ENCODE peak calls at places on chromosomes 2 and 18, in nine cellular contexts. L is Jurkat, Clone E6-1; A is GM23248; C is K562; S is astrocyte; P is ovary; I is choroid plexus epithelial cell; T is heart right ventricle; N is PC-3. B is an unnamed sample.

GRCh38 chr2:128472789-128473174 is 154.1 kb upstream of the HS6ST1 start:
- DNase-seq in L (no peak), P (no peak), I (peak), A (peak), T (no peak), C (no peak), S (peak), N (no peak), B (no peak)

GRCh38 chr18:37318360-37319037 is 247.1 kb downstream of the CELF4 start:
- DNase-seq in C (no peak), I (no peak), S (no peak), N (no peak), P (no peak), A (no peak), T (no peak), L (no peak), B (no peak)

GRCh38 chr2:111534816-111535803 is 348.9 kb downstream of the ANAPC1 start:
- DNase-seq in N (peak), P (no peak), A (peak), I (peak), C (no peak), T (no peak), L (no peak), S (peak), B (no peak)

GRCh38 chr2:4190548-4190947 is 487.2 kb downstream of the DCDC2C start:
- DNase-seq in S (no peak), C (no peak), P (no peak), N (no peak), I (no peak), T (no peak), A (no peak), L (peak), B (no peak)

GRCh38 chr2:190179754-190180312 is 117.3 kb upstream of the MSTN start:
- DNase-seq in T (no peak), A (no peak), L (no peak), I (no peak), S (no peak), P (no peak), N (no peak), C (no peak), B (no peak)

GRCh38 chr2:190837417-190837816 is 43.2 kb upstream of the GLS start:
- DNase-seq in A (peak), C (no peak), S (peak), T (no peak), L (no peak), I (peak), P (no peak), N (peak), B (no peak)

GRCh38 chr2:53077413-53077812 is 690.2 kb upstream of the CHAC2 start:
- DNase-seq in C (no peak), S (no peak), N (no peak), P (no peak), A (no peak), T (no peak), I (no peak), L (no peak), B (no peak)

GRCh38 chr2:144350151-144350802 is 169.6 kb downstream of the ZEB2 start:
- DNase-seq in N (peak), I (peak), A (peak), P (no peak), L (no peak), T (peak), C (peak), S (peak), B (no peak)

GRCh38 chr2:71833855-71834554 is 313.7 kb downstream of the CYP26B1 start:
- DNase-seq in T (peak), N (peak), C (no peak), P (no peak), A (peak), L (no peak), I (peak), S (no peak), B (no peak)

GRCh38 chr2:239528146-239528545 is 127.3 kb upstream of the HDAC4 start:
- DNase-seq in P (no peak), C (no peak), A (no peak), S (no peak), N (no peak), L (no peak), T (no peak), I (no peak), B (no peak)

GRCh38 chr2:128753321-128753720 is 434.7 kb upstream of the HS6ST1 start:
- DNase-seq in I (no peak), A (no peak), P (no peak), L (no peak), S (no peak), C (no peak), T (no peak), N (no peak), B (no peak)

GRCh38 chr2:220001693-220002260 is 374.3 kb downstream of the SLC4A3 start:
- DNase-seq in I (peak), P (no peak), T (no peak), C (no peak), L (no peak), A (peak), S (peak), N (peak), B (no peak)

GRCh38 chr2:168478206-168478605 is 22.1 kb downstream of the CERS6 start:
- DNase-seq in A (no peak), T (no peak), P (no peak), N (no peak), I (no peak), L (no peak), C (no peak), S (no peak), B (no peak)
- H3K4me3 ChIP-seq in A (no peak), T (no peak), P (no peak), N (no peak), I (no peak), L (no peak), C (no peak), S (no peak), B (no peak)

DNA sequence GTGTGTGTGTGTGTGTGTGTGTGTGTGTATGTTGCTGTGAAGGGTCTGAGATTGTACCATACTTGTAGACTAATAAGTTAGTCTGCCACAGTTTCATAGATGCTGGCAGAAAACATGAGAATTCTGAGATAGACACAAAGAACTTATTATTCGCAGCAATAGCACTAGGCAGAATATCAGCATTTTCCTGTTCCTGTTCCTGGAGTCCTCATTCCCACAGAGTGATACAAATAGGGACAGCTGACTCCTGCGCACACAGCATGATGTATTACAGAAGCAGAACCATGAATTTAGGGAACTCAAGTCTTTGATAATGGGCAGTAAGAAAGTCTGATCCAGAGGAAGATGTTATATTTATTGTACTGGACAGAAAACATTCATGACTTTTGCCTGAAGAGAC is 1466.3 kb downstream of the DPP10 start:
- DNase-seq in C (no peak), T (no peak), I (no peak), P (no peak), L (no peak), N (no peak), S (no peak), A (no peak), B (no peak)
- H3K4me3 ChIP-seq in C (no peak), T (no peak), I (no peak), P (no peak), L (no peak), N (no peak), S (no peak), A (no peak), B (no peak)

GRCh38 chr18:11671156-11671555 is 17.9 kb upstream of the GNAL start:
- DNase-seq in N (no peak), C (no peak), L (no peak), A (no peak), P (no peak), S (no peak), I (no peak), T (no peak), B (no peak)

GRCh38 chr18:11667578-11667977 is 21.5 kb upstream of the GNAL start:
- DNase-seq in L (no peak), T (no peak), C (no peak), P (no peak), A (no peak), S (no peak), I (no peak), N (no peak), B (no peak)

GRCh38 chr18:11669948-11670275 is 19.2 kb upstream of the GNAL start:
- DNase-seq in T (no peak), C (no peak), N (no peak), P (no peak), I (no peak), S (no peak), A (no peak), L (no peak), B (no peak)

GRCh38 chr18:11668441-11669169 is 20.5 kb upstream of the GNAL start:
- DNase-seq in I (no peak), T (no peak), C (no peak), S (no peak), N (no peak), P (no peak), L (no peak), A (no peak), B (no peak)

DNA sequence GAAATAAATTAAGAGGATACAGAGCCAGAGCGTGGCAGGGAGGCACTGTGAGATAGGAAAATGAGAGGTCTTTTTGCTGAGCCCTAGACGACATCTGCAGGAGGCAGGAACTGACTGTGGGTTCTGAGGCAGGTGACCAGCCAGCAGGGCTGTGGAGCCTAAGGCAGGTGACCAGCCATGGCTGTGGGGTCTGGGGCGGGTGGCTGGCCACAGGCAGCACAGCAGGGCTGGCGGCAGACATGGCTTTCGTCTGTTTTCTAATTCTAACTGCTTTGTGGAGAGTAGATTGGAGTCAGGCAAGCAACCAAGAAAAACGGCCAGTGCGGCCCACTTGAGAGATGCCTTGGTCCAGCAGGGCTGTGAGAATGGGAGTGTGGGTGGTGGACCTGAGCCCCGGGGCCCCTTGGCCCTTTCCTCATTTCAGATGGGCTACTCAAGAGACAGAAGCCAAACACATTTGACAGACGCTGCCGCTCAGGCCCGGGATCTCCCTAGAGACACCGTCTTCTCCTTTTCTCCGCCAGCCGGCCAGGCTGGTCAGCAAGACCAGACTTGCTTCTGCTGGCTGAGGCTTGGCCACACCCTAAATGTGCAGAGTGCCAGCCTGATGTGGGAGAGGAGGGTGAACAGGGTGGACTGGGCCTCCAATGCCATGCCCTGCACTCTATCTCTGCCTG is 19.7 kb upstream of the GNAL start:
- DNase-seq in I (no peak), S (no peak), P (no peak), N (no peak), T (no peak), C (no peak), L (no peak), A (no peak), B (no peak)
- H3K4me3 ChIP-seq in I (no peak), S (no peak), P (no peak), N (no peak), T (no peak), C (no peak), L (no peak), A (no peak), B (no peak)

DNA sequence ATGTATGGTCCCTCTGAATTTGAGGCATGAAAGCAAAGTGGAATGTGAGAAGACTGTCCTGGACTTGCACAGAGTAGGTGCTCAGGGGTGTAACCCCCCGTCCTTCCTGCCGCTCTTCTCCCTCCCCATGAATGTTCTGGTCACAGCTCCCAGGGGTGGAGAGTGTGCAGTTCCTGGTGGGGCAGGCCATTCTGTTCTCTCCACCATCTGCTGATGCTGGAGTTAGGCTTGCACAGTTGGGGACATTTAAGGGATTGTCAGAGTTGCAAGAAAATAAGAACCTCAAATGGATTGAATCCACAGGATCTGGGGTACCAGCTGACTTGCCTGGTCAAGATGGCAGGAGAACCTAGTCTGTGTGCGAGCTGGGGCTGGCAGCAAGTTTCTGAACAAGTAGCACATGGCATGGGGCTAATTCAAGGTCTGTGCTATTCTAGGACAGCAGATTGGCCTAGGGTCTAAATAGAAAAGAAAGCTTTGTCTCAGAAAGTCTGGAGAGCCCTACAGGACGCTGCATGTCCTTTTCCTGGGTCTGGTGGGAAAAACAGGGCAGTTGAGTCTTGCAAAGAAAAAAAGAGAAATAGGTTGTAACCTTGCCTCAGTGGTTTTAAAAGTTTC is 60.8 kb upstream of the TXNDC2 start:
- DNase-seq in P (no peak), T (no peak), C (no peak), L (no peak), S (no peak), N (no peak), I (no peak), A (no peak), B (no peak)
- H3K4me3 ChIP-seq in P (no peak), T (no peak), C (no peak), L (no peak), S (no peak), N (peak), I (no peak), A (no peak), B (no peak)

DNA sequence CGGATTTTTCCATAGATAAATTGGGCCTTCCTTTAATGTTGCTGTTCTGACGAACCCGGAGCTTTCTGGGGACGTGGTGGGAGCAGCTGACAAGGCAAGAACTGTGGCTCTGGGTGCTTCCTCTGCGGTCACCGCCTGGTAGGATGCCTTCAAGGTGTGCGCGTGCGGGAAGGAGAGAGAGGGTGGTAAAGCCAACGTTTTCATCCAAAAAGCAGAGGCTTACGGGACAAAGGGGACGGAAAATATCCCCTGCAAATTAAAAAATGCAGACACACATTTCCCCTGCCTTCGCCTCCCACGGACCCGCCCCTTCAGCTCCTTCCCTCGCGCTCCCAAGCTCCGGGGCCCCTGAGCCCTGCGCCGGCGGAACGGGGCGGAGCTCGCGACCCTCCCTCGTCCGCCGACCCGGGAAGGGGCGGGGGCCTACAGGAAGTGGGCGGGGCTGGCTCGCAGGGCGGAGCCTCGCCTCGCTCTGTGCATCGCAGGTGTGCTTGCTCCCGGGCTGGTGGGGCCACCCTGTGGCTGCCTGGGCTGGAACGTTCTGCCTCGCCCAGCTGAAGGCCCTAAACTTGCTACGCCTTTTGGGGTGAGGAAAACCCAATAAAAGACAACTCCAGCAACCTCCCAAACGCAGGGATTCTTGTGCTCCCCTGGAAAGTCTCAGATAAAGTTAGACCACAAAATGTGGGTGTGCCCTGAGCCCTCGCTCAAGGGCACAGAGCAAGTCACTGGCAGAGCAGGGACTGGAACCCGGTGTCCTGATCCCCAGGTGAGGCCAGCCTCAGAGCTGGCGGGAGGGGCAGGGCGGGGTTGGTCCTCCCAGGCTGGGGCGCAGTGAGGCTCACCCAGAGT is 25.4 kb upstream of the SLC66A3 start:
- DNase-seq in T (no peak), N (peak), A (no peak), P (peak), S (no peak), L (peak), C (peak), I (peak), B (no peak)
- H3K4me3 ChIP-seq in T (peak), N (peak), A (peak), P (peak), S (peak), L (peak), C (peak), I (peak), B (peak)

GRCh38 chr2:221568299-221568698 is 3.8 kb downstream of the EPHA4 start:
- DNase-seq in I (no peak), T (no peak), S (no peak), L (no peak), A (no peak), C (no peak), P (no peak), N (no peak), B (no peak)
- H3K4me3 ChIP-seq in I (no peak), T (no peak), S (no peak), L (no peak), A (no peak), C (no peak), P (no peak), N (no peak), B (no peak)

GRCh38 chr2:206275274-206276160 is 1.1 kb downstream of the ZDBF2 start:
- DNase-seq in T (no peak), S (peak), A (peak), N (peak), L (no peak), I (peak), P (no peak), C (no peak), B (no peak)

GRCh38 chr2:206271066-206271465 is 3.4 kb upstream of the ZDBF2 start:
- DNase-seq in S (no peak), I (no peak), A (no peak), L (no peak), N (no peak), T (no peak), C (no peak), P (no peak), B (no peak)

GRCh38 chr2:206277503-206277902 is 3.0 kb downstream of the ZDBF2 start:
- DNase-seq in P (no peak), S (no peak), T (no peak), I (no peak), N (no peak), L (no peak), A (no peak), C (no peak), B (no peak)

GRCh38 chr2:206276169-206276927 is 1.9 kb downstream of the ZDBF2 start:
- DNase-seq in N (no peak), L (no peak), P (no peak), S (no peak), T (no peak), I (no peak), A (peak), C (no peak), B (no peak)

GRCh38 chr2:206274434-206275273 is at the start of gene ZDBF2:
- DNase-seq in C (peak), N (peak), L (no peak), P (peak), S (peak), A (peak), T (peak), I (peak), B (no peak)
- H3K4me3 ChIP-seq in C (peak), N (peak), L (peak), P (peak), S (peak), A (peak), T (peak), I (peak), B (peak)

DNA sequence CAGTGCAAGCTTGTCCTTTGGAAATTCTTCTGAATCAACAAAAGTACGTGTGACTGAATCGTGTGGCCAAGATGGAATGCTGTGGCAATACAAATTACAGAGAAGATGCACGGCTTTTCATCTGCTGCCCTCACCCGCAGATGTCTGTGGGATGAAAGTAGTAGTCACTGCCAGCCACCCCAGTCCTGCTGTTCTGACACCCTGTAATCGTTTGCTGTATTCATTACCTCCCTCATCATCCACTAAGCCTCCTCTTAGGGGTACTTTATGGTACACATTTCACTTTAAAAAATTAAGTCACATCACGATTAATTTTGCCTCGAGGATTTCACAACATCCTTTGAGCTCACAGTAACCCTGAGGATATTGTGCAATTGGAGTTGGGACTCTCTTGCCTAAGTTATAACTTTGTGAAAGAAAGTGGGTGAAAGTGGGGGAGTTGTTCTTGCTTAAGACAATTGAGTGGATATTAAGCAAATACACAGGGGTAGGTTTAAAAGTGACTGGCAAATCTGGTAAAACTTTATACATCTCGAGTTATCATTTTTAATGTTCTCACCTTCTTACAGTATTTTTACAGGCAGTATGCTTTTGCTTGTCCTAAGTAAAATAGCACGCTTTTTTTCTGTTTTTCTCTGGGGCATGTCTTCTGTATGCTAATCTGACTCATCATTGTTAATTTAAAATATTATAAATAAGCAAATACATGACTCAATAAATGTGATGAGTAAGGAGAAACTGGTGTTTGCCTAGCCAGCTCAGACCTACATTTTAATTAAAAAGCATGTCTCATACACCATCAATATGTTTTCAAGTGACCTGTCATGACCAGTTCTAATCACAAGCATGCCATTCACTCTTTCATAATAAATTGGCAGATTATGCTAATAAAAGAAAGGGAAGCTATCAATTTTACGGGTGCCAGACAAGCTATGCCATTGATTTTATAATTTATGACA is 680.9 kb downstream of the IRS1 start:
- DNase-seq in P (peak), C (no peak), N (peak), I (peak), T (no peak), A (peak), S (peak), L (no peak), B (no peak)
- H3K4me3 ChIP-seq in P (peak), C (no peak), N (peak), I (peak), T (no peak), A (peak), S (no peak), L (no peak), B (no peak)

GRCh38 chr2:196169521-196169920 is 1.9 kb downstream of the STK17B start:
- DNase-seq in T (no peak), A (peak), S (peak), N (peak), L (no peak), P (no peak), I (no peak), C (no peak), B (no peak)
- H3K4me3 ChIP-seq in T (peak), A (peak), S (peak), N (peak), L (peak), P (peak), I (peak), C (peak), B (no peak)

B was measured in esophagus squamous epithelium.